ENCODE peak calls at places on chromosomes 2 and 18, in nine cellular contexts. Z, Q, G, S, M, X, J, L and Y are unnamed samples.

GRCh38 chr18:69951182-69951581 is 3.5 kb upstream of the CD226 start:
- DNase-seq in Z (no peak), Q (no peak), G (peak; percentile 60), S (no peak), M (no peak), X (no peak), J (no peak), L (no peak), Y (no peak)

GRCh38 chr2:39504790-39505335 is 67.8 kb upstream of the MAP4K3 start:
- DNase-seq in Z (no peak), Q (no peak), G (peak; percentile 95), S (no peak), M (no peak), X (no peak), J (peak; percentile 32), L (no peak), Y (no peak)

GRCh38 chr2:2719781-2720180 is 388.7 kb upstream of the MYT1L start:
- DNase-seq in Z (peak; percentile 10), Q (no peak), G (no peak), S (no peak), M (no peak), X (no peak), J (no peak), L (no peak), Y (no peak)

GRCh38 chr2:178279142-178279541 is 84.8 kb downstream of the OSBPL6 start:
- DNase-seq in Z (no peak), Q (no peak), G (peak; percentile 95), S (no peak), M (no peak), X (no peak), J (peak; percentile 79), L (no peak), Y (no peak)

GRCh38 chr2:150591901-150592300 is 104.4 kb upstream of the RND3 start:
- DNase-seq in Z (no peak), Q (no peak), G (peak; percentile 52), S (no peak), M (no peak), X (no peak), J (no peak), L (no peak), Y (no peak)

GRCh38 chr18:58541137-58541788 is 87.6 kb downstream of the ALPK2 start:
- DNase-seq in Z (no peak), Q (peak; percentile 65), G (peak; percentile 31), S (no peak), M (peak; percentile 44), X (no peak), J (no peak), L (no peak), Y (peak; percentile 51)

GRCh38 chr2:231017250-231017636 is 20.1 kb upstream of the C2orf72 start:
- DNase-seq in Z (no peak), Q (no peak), G (no peak), S (no peak), M (no peak), X (no peak), J (no peak), L (no peak), Y (peak; percentile 5)

GRCh38 chr2:187138240-187138639 is 289.3 kb upstream of the ZSWIM2 start:
- DNase-seq in Z (peak; percentile 47), Q (peak; percentile 52), G (peak; percentile 75), S (no peak), M (no peak), X (no peak), J (peak; percentile 9), L (no peak), Y (peak; percentile 65)

GRCh38 chr2:233414777-233415570 is 60.7 kb downstream of the DGKD start:
- DNase-seq in Z (no peak), Q (no peak), G (no peak), S (no peak), M (no peak), X (no peak), J (no peak), L (peak; percentile 71), Y (no peak)

GRCh38 chr2:195270466-195270865 is 386.6 kb upstream of the SLC39A10 start:
- DNase-seq in Z (no peak), Q (no peak), G (no peak), S (no peak), M (no peak), X (no peak), J (no peak), L (no peak), Y (no peak)